ENCODE peak calls at places on chromosomes 3 and 15, in eight cellular contexts. One of them, this sample, is unnamed.

GRCh38 chr3:8759038-8759755 is 10.2 kb downstream of the OXTR start:
- DNase-seq in endothelial cell: no peak
- DNase-seq in activated CD8-positive, alpha-beta memory T cell treated with anti-CD3 and anti-CD28 coated beads for 1 hour: no peak
- DNase-seq in lung microvascular endothelial cell: no peak
- DNase-seq in cardiac muscle cell: no peak
- DNase-seq in COR-L47: no peak
- DNase-seq in uterus: no peak
- DNase-seq in transverse colon: no peak
- DNase-seq in this sample: no peak

GRCh38 chr3:195069501-195070251 is 201.3 kb downstream of the XXYLT1 start:
- DNase-seq in transverse colon: peak; percentile 6
- DNase-seq in uterus: peak; percentile 11
- DNase-seq in COR-L47: no peak
- DNase-seq in endothelial cell: no peak
- DNase-seq in activated CD8-positive, alpha-beta memory T cell treated with anti-CD3 and anti-CD28 coated beads for 1 hour: no peak
- DNase-seq in lung microvascular endothelial cell: no peak
- DNase-seq in cardiac muscle cell: no peak
- DNase-seq in this sample: no peak

GRCh38 chr3:20462226-20462625 is 276.2 kb upstream of the SGO1 start:
- DNase-seq in COR-L47: no peak
- DNase-seq in activated CD8-positive, alpha-beta memory T cell treated with anti-CD3 and anti-CD28 coated beads for 1 hour: no peak
- DNase-seq in transverse colon: no peak
- DNase-seq in endothelial cell: no peak
- DNase-seq in cardiac muscle cell: peak; percentile 20
- DNase-seq in uterus: no peak
- DNase-seq in lung microvascular endothelial cell: no peak
- DNase-seq in this sample: no peak

GRCh38 chr3:115217678-115218451 is 70.8 kb upstream of the ZBTB20 start:
- DNase-seq in lung microvascular endothelial cell: peak; percentile 76
- DNase-seq in uterus: peak; percentile 17
- DNase-seq in endothelial cell: peak; percentile 64
- DNase-seq in cardiac muscle cell: peak; percentile 81
- DNase-seq in transverse colon: peak; percentile 52
- DNase-seq in COR-L47: peak; percentile 86
- DNase-seq in activated CD8-positive, alpha-beta memory T cell treated with anti-CD3 and anti-CD28 coated beads for 1 hour: no peak
- DNase-seq in this sample: peak; percentile 56

GRCh38 chr3:181705081-181705480 is 6.6 kb upstream of the SOX2 start:
- DNase-seq in cardiac muscle cell: no peak
- DNase-seq in endothelial cell: no peak
- DNase-seq in activated CD8-positive, alpha-beta memory T cell treated with anti-CD3 and anti-CD28 coated beads for 1 hour: no peak
- DNase-seq in COR-L47: no peak
- DNase-seq in uterus: no peak
- DNase-seq in lung microvascular endothelial cell: no peak
- DNase-seq in transverse colon: no peak
- DNase-seq in this sample: no peak

GRCh38 chr3:125436921-125437320 is 61.8 kb upstream of the ZNF148 start:
- DNase-seq in lung microvascular endothelial cell: no peak
- DNase-seq in cardiac muscle cell: no peak
- DNase-seq in activated CD8-positive, alpha-beta memory T cell treated with anti-CD3 and anti-CD28 coated beads for 1 hour: no peak
- DNase-seq in uterus: no peak
- DNase-seq in COR-L47: no peak
- DNase-seq in transverse colon: no peak
- DNase-seq in endothelial cell: no peak
- DNase-seq in this sample: no peak

GRCh38 chr3:107620534-107620933 is 97.8 kb downstream of the BBX start:
- DNase-seq in COR-L47: no peak
- DNase-seq in endothelial cell: no peak
- DNase-seq in lung microvascular endothelial cell: no peak
- DNase-seq in cardiac muscle cell: no peak
- DNase-seq in transverse colon: no peak
- DNase-seq in uterus: no peak
- DNase-seq in activated CD8-positive, alpha-beta memory T cell treated with anti-CD3 and anti-CD28 coated beads for 1 hour: no peak
- DNase-seq in this sample: no peak

GRCh38 chr3:8732413-8732812 is 1.2 kb upstream of the CAV3 start:
- DNase-seq in cardiac muscle cell: no peak
- DNase-seq in endothelial cell: no peak
- DNase-seq in transverse colon: no peak
- DNase-seq in lung microvascular endothelial cell: no peak
- DNase-seq in COR-L47: no peak
- DNase-seq in uterus: no peak
- DNase-seq in activated CD8-positive, alpha-beta memory T cell treated with anti-CD3 and anti-CD28 coated beads for 1 hour: no peak
- DNase-seq in this sample: no peak

GRCh38 chr3:170007031-170007663 is 30.6 kb upstream of the GPR160 start:
- DNase-seq in activated CD8-positive, alpha-beta memory T cell treated with anti-CD3 and anti-CD28 coated beads for 1 hour: no peak
- DNase-seq in COR-L47: no peak
- DNase-seq in lung microvascular endothelial cell: peak; percentile 48
- DNase-seq in uterus: no peak
- DNase-seq in cardiac muscle cell: peak; percentile 92
- DNase-seq in transverse colon: no peak
- DNase-seq in endothelial cell: no peak
- DNase-seq in this sample: peak; percentile 68

GRCh38 chr15:66803749-66804148 is 101.7 kb downstream of the SMAD6 start:
- DNase-seq in transverse colon: no peak
- DNase-seq in lung microvascular endothelial cell: no peak
- DNase-seq in cardiac muscle cell: no peak
- DNase-seq in uterus: no peak
- DNase-seq in COR-L47: no peak
- DNase-seq in endothelial cell: no peak
- DNase-seq in activated CD8-positive, alpha-beta memory T cell treated with anti-CD3 and anti-CD28 coated beads for 1 hour: no peak
- DNase-seq in this sample: no peak

GRCh38 chr15:87619161-87619960 is 637.2 kb downstream of the NTRK3 start:
- DNase-seq in cardiac muscle cell: peak; percentile 92
- DNase-seq in uterus: peak; percentile 36
- DNase-seq in transverse colon: no peak
- DNase-seq in COR-L47: no peak
- DNase-seq in lung microvascular endothelial cell: no peak
- DNase-seq in endothelial cell: no peak
- DNase-seq in activated CD8-positive, alpha-beta memory T cell treated with anti-CD3 and anti-CD28 coated beads for 1 hour: no peak
- DNase-seq in this sample: no peak

GRCh38 chr15:39472661-39473657 is 107.9 kb upstream of the THBS1 start:
- DNase-seq in activated CD8-positive, alpha-beta memory T cell treated with anti-CD3 and anti-CD28 coated beads for 1 hour: no peak
- DNase-seq in cardiac muscle cell: peak; percentile 100
- DNase-seq in COR-L47: no peak
- DNase-seq in endothelial cell: no peak
- DNase-seq in uterus: peak; percentile 98
- DNase-seq in lung microvascular endothelial cell: no peak
- DNase-seq in transverse colon: peak; percentile 81
- DNase-seq in this sample: peak; percentile 34

GRCh38 chr15:100595964-100596363 is 6.0 kb downstream of the LINS1 start:
- DNase-seq in cardiac muscle cell: no peak
- DNase-seq in uterus: no peak
- DNase-seq in transverse colon: no peak
- DNase-seq in COR-L47: no peak
- DNase-seq in lung microvascular endothelial cell: no peak
- DNase-seq in endothelial cell: no peak
- DNase-seq in activated CD8-positive, alpha-beta memory T cell treated with anti-CD3 and anti-CD28 coated beads for 1 hour: no peak
- DNase-seq in this sample: no peak

GRCh38 chr15:88613074-88613944 is 7.8 kb upstream of the AEN start:
- DNase-seq in cardiac muscle cell: peak; percentile 45
- DNase-seq in endothelial cell: no peak
- DNase-seq in transverse colon: no peak
- DNase-seq in uterus: no peak
- DNase-seq in activated CD8-positive, alpha-beta memory T cell treated with anti-CD3 and anti-CD28 coated beads for 1 hour: no peak
- DNase-seq in lung microvascular endothelial cell: no peak
- DNase-seq in COR-L47: no peak
- DNase-seq in this sample: peak; percentile 69

GRCh38 chr3:23740517-23741402 is 65.0 kb upstream of the UBE2E1 start:
- DNase-seq in transverse colon: peak; percentile 68
- DNase-seq in lung microvascular endothelial cell: peak; percentile 85
- DNase-seq in uterus: peak; percentile 35
- DNase-seq in COR-L47: no peak
- DNase-seq in endothelial cell: no peak
- DNase-seq in activated CD8-positive, alpha-beta memory T cell treated with anti-CD3 and anti-CD28 coated beads for 1 hour: no peak
- DNase-seq in cardiac muscle cell: peak; percentile 38
- DNase-seq in this sample: peak; percentile 39

GRCh38 chr3:8552223-8552762 is 50.7 kb downstream of the LMCD1 start:
- DNase-seq in transverse colon: no peak
- DNase-seq in COR-L47: no peak
- DNase-seq in uterus: no peak
- DNase-seq in lung microvascular endothelial cell: no peak
- DNase-seq in cardiac muscle cell: no peak
- DNase-seq in endothelial cell: no peak
- DNase-seq in activated CD8-positive, alpha-beta memory T cell treated with anti-CD3 and anti-CD28 coated beads for 1 hour: no peak
- DNase-seq in this sample: no peak

GRCh38 chr3:115321396-115321795 is 174.3 kb upstream of the ZBTB20 start:
- DNase-seq in uterus: no peak
- DNase-seq in activated CD8-positive, alpha-beta memory T cell treated with anti-CD3 and anti-CD28 coated beads for 1 hour: no peak
- DNase-seq in lung microvascular endothelial cell: peak; percentile 74
- DNase-seq in transverse colon: no peak
- DNase-seq in cardiac muscle cell: peak; percentile 60
- DNase-seq in COR-L47: peak; percentile 86
- DNase-seq in endothelial cell: no peak
- DNase-seq in this sample: peak; percentile 58

GRCh38 chr3:134485075-134485536 is 679 bp downstream of the ANAPC13 start:
- DNase-seq in COR-L47: peak; percentile 53
- DNase-seq in cardiac muscle cell: no peak
- DNase-seq in endothelial cell: no peak
- DNase-seq in transverse colon: peak; percentile 44
- DNase-seq in uterus: no peak
- DNase-seq in activated CD8-positive, alpha-beta memory T cell treated with anti-CD3 and anti-CD28 coated beads for 1 hour: no peak
- DNase-seq in lung microvascular endothelial cell: peak; percentile 41
- DNase-seq in this sample: peak; percentile 27

GRCh38 chr3:127134887-127135240 is 58.1 kb upstream of the PRR23E start:
- DNase-seq in COR-L47: no peak
- DNase-seq in transverse colon: no peak
- DNase-seq in lung microvascular endothelial cell: no peak
- DNase-seq in uterus: no peak
- DNase-seq in activated CD8-positive, alpha-beta memory T cell treated with anti-CD3 and anti-CD28 coated beads for 1 hour: no peak
- DNase-seq in cardiac muscle cell: no peak
- DNase-seq in endothelial cell: no peak
- DNase-seq in this sample: no peak

This sample was measured in HCEC 1CT.